ENCODE peak calls at places on chromosomes 5 and 9, in five cellular contexts. Y, X, A, R and V are unnamed samples.

GRCh38 chr9:76459691-76460635 is 981 bp downstream of the GCNT1 start:
- DNase-seq in Y (peak), X (peak), A (no peak), R (peak), V (peak)

GRCh38 chr5:125198270-125198974 is 452.0 kb upstream of the ZNF608 start:
- DNase-seq in Y (no peak), X (peak), A (peak), R (peak), V (peak)

GRCh38 chr9:89036383-89036782 is 45.1 kb downstream of the S1PR3 start:
- DNase-seq in Y (no peak), X (no peak), A (no peak), R (no peak), V (peak)

GRCh38 chr9:136625101-136626065 is 37.3 kb upstream of the EGFL7 start:
- DNase-seq in Y (peak), X (peak), A (peak), R (peak), V (peak)

GRCh38 chr5:142102980-142103379 is 5.6 kb upstream of the NDFIP1 start:
- DNase-seq in Y (no peak), X (no peak), A (no peak), R (no peak), V (no peak)

GRCh38 chr9:116877072-116877471 is 190.0 kb downstream of the TRIM32 start:
- DNase-seq in Y (no peak), X (no peak), A (no peak), R (no peak), V (no peak)

GRCh38 chr9:88702985-88703384 is 168.0 kb downstream of the NXNL2 start:
- DNase-seq in Y (no peak), X (no peak), A (no peak), R (no peak), V (no peak)

GRCh38 chr9:93814561-93814960 is 140.6 kb downstream of the BARX1 start:
- DNase-seq in Y (peak), X (no peak), A (no peak), R (no peak), V (no peak)

GRCh38 chr9:125472926-125473701 is 211.5 kb downstream of the GAPVD1 start:
- DNase-seq in Y (peak), X (peak), A (no peak), R (peak), V (peak)

GRCh38 chr5:131379723-131380122 is 115.9 kb downstream of the CDC42SE2 start:
- DNase-seq in Y (no peak), X (peak), A (peak), R (no peak), V (peak)

GRCh38 chr5:148931453-148932057 is 105.1 kb downstream of the ADRB2 start:
- DNase-seq in Y (no peak), X (no peak), A (no peak), R (no peak), V (no peak)

GRCh38 chr5:85500869-85501268 is 1116.2 kb upstream of the EDIL3 start:
- DNase-seq in Y (peak), X (no peak), A (no peak), R (no peak), V (no peak)

GRCh38 chr5:170444969-170445505 is 55.9 kb upstream of the KCNMB1 start:
- DNase-seq in Y (no peak), X (peak), A (no peak), R (no peak), V (no peak)

GRCh38 chr5:167245871-167246270 is 1045.6 kb upstream of the WWC1 start:
- DNase-seq in Y (peak), X (no peak), A (no peak), R (peak), V (peak)

GRCh38 chr9:89878687-89879086 is 273.9 kb downstream of the GADD45G start:
- DNase-seq in Y (peak), X (peak), A (no peak), R (no peak), V (peak)

GRCh38 chr9:127898433-127899199 is 787 bp downstream of the ST6GALNAC6 start:
- DNase-seq in Y (peak), X (peak), A (no peak), R (peak), V (peak)

GRCh38 chr9:130240410-130241197 is 25.0 kb upstream of the HMCN2 start:
- DNase-seq in Y (peak), X (peak), A (peak), R (peak), V (peak)

GRCh38 chr5:99348597-99348996 is 419.8 kb upstream of the CHD1 start:
- DNase-seq in Y (no peak), X (no peak), A (no peak), R (no peak), V (no peak)